ENCODE peak calls at places on chromosomes 6 and 20, in seven cellular contexts. P is HCT116, W is colonic mucosa, T is progenitor cell of endocrine pancreas, F is foreskin fibroblast, R is brain microvascular endothelial cell, E is heart left ventricle. O is an unnamed sample.

GRCh38 chr6:20661721-20662120 is 127.5 kb downstream of the CDKAL1 start:
- DNase-seq in P (no peak), T (no peak), F (no peak), W (no peak), R (no peak), E (no peak), O (no peak)

GRCh38 chr20:32052792-32053362 is 835 bp downstream of the HCK start:
- DNase-seq in F (no peak), R (no peak), T (no peak), P (no peak), E (peak; percentile 74), W (peak; percentile 34), O (no peak)

GRCh38 chr6:166282394-166283032 is 25.7 kb downstream of the PRR18 start:
- DNase-seq in P (no peak), R (no peak), F (no peak), W (no peak), T (no peak), E (no peak), O (no peak)

GRCh38 chr20:47688385-47689381 is 96.6 kb downstream of the SULF2 start:
- DNase-seq in F (no peak), W (no peak), T (no peak), P (no peak), R (peak; percentile 55), E (no peak), O (no peak)

GRCh38 chr20:37921341-37921929 is 18.5 kb downstream of the VSTM2L start:
- DNase-seq in E (no peak), R (no peak), W (no peak), F (no peak), T (no peak), P (no peak), O (no peak)

GRCh38 chr20:1906361-1907051 is 11.3 kb downstream of the SIRPA start:
- DNase-seq in E (no peak), W (no peak), P (no peak), T (no peak), F (no peak), R (no peak), O (no peak)

GRCh38 chr6:70901324-70901723 is 55.5 kb downstream of the B3GAT2 start:
- DNase-seq in P (peak; percentile 4), F (no peak), T (no peak), W (no peak), E (no peak), R (no peak), O (no peak)

GRCh38 chr6:141107562-141108160 is 1025.1 kb upstream of the GJE1 start:
- DNase-seq in T (no peak), R (peak; percentile 35), P (peak; percentile 43), W (no peak), E (no peak), F (peak; percentile 66), O (peak; percentile 6)

GRCh38 chr20:63125581-63125892 is 90.4 kb downstream of the YTHDF1 start:
- DNase-seq in W (no peak), P (no peak), F (no peak), E (no peak), T (no peak), R (no peak), O (no peak)

GRCh38 chr6:130628862-130629261 is 198.3 kb upstream of the SMLR1 start:
- DNase-seq in W (no peak), E (no peak), R (no peak), P (no peak), F (no peak), T (no peak), O (no peak)
- TF ChIP-seq CTCF in W (no peak), E (no peak), R (no peak), P (no peak), F (no peak), T (no peak), O (no peak)

GRCh38 chr6:13624871-13625288 is 9.7 kb downstream of the NOL7 start:
- DNase-seq in F (peak; percentile 17), T (no peak), P (peak; percentile 47), W (no peak), E (no peak), R (peak; percentile 27), O (peak; percentile 12)
- TF ChIP-seq CTCF in F (peak; percentile 55), T (peak; percentile 61), P (peak; percentile 67), W (peak; percentile 44), E (peak; percentile 10), R (peak; percentile 70), O (no peak)

GRCh38 chr20:5126512-5127203 is at the start of gene CDS2:
- DNase-seq in R (peak; percentile 99), T (peak; percentile 100), E (peak; percentile 100), F (peak; percentile 98), W (peak; percentile 100), P (peak; percentile 97), O (peak; percentile 96)
- TF ChIP-seq CTCF in R (peak; percentile 61), T (peak; percentile 56), E (peak; percentile 53), F (peak; percentile 36), W (peak; percentile 35), P (peak; percentile 47), O (peak; percentile 29)

DNA sequence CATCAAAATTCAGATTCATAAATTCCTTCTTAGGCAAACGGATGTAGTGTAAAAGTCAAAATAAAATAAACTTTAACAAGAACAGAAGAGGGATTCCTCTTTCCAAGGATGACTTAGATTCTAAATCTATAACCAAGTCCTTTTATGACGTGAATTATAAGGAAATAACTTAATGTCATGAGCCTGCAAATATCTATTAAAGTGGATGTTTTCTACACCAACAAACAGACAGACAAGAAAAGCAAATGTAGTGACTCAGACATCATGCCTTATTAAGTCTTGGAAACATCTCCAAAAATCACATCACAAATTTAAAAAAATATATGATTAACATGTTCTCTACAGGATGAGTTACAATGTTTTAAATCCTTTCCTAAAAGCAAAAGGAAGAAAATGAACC is 397.1 kb downstream of the ESR1 start:
- DNase-seq in T (no peak), R (no peak), E (no peak), P (no peak), W (no peak), F (no peak), O (no peak)
- TF ChIP-seq CTCF in T (no peak), R (no peak), E (no peak), P (no peak), W (no peak), F (no peak), O (no peak)

DNA sequence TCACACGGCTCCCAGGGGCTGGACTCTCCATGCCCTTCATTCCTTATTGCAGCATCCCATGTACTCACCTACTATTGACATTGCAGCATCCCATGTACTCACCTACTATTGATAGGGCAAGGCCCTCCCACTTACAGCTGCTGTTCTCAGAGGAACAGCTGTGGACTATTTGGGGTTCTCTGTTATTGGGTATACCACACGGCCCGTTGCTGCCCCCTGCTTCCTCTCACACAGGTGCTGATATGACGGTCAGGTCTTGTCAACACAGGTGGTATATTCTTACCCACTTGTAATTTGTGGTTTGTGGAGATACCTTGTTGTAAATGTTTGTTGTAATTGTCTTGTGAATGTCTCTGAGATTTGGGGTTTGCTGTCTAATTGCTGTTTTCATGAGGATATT is 18.8 kb downstream of the ALDH5A1 start:
- DNase-seq in T (no peak), F (no peak), R (no peak), W (no peak), E (no peak), P (no peak), O (no peak)
- TF ChIP-seq CTCF in T (no peak), F (no peak), R (no peak), W (no peak), E (no peak), P (no peak), O (no peak)

GRCh38 chr6:24599179-24599578 is 46.8 kb downstream of the KIAA0319 start:
- DNase-seq in R (no peak), W (no peak), F (no peak), T (no peak), P (no peak), E (no peak), O (no peak)

GRCh38 chr6:24596717-24597116 is 49.3 kb downstream of the KIAA0319 start:
- DNase-seq in R (no peak), T (no peak), P (no peak), W (no peak), F (no peak), E (no peak), O (no peak)

GRCh38 chr6:24603241-24603640 is 42.8 kb downstream of the KIAA0319 start:
- DNase-seq in E (no peak), F (no peak), W (no peak), T (no peak), P (no peak), R (no peak), O (no peak)

GRCh38 chr6:24599686-24600399 is 46.1 kb downstream of the KIAA0319 start:
- DNase-seq in F (no peak), E (no peak), P (no peak), R (no peak), T (no peak), W (no peak), O (no peak)

DNA sequence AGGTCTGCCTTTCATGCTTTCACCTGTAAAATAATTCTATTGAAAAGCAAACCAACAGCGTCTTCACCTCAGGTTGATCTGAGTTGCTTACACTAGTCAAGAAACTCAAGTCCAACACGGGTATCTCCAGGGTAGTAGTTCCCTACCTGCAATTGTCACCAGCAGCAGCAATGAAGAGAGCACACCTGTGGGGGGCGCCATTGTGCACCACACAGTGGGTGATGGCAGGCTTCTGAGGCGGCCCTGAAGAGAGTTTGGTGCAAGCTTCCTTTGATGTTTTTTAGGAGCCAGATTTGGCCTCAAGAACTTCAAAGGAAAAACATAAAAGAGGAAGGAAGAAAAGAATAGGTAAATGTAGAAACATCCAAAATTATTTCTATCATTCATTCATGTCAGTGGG is 45.1 kb downstream of the KIAA0319 start:
- DNase-seq in R (no peak), P (no peak), E (no peak), W (no peak), F (no peak), T (no peak), O (no peak)
- TF ChIP-seq CTCF in R (no peak), P (peak; percentile 63), E (no peak), W (no peak), F (no peak), T (no peak), O (peak; percentile 58)

GRCh38 chr20:9415426-9415825 is 99.0 kb upstream of the LAMP5 start:
- DNase-seq in W (no peak), F (no peak), P (no peak), T (no peak), R (no peak), E (no peak), O (no peak)
- TF ChIP-seq CTCF in W (no peak), F (no peak), P (no peak), T (no peak), R (no peak), E (no peak), O (no peak)

O was measured in Calu3.